ENCODE peak calls at places on chromosomes 16 and 17, in six cellular contexts. Z is ACHN; C is stimulated activated CD8-positive, alpha-beta memory T cell treated with anti-CD3 and anti-CD28 coated beads, Interleukin-7, amount 100 ng/mL, for 1 hour; M is naive thymus-derived CD8-positive, alpha-beta T cell; T is T-helper 17 cell; F is cardiac fibroblast. P is an unnamed sample.

GRCh38 chr16:55494994-55495421 is 13.9 kb upstream of the LPCAT2 start:
- DNase-seq in Z (peak), C (no peak), M (no peak), T (no peak), F (peak), P (peak)

GRCh38 chr16:31213342-31213741 is 577 bp upstream of the TRIM72 start:
- DNase-seq in Z (no peak), C (no peak), M (no peak), T (no peak), F (no peak), P (no peak)

GRCh38 chr16:50839356-50839755 is 97.5 kb downstream of the CYLD start:
- DNase-seq in Z (no peak), C (no peak), M (no peak), T (no peak), F (no peak), P (no peak)

GRCh38 chr17:17947966-17948365 is 24.2 kb downstream of the TOM1L2 start:
- DNase-seq in Z (no peak), C (no peak), M (no peak), T (no peak), F (no peak), P (no peak)

GRCh38 chr17:45584092-45585036 is 93.8 kb upstream of the PLEKHM1 start:
- DNase-seq in Z (peak), C (peak), M (peak), T (peak), F (peak), P (no peak)

GRCh38 chr16:70331588-70332358 is 14.9 kb upstream of the DDX19A start:
- DNase-seq in Z (peak), C (no peak), M (no peak), T (no peak), F (peak), P (no peak)

GRCh38 chr17:9120471-9120870 is 99.2 kb downstream of the NTN1 start:
- DNase-seq in Z (no peak), C (no peak), M (no peak), T (no peak), F (no peak), P (no peak)

GRCh38 chr17:61159415-61159814 is 240.2 kb upstream of the TBX2 start:
- DNase-seq in Z (peak), C (no peak), M (no peak), T (no peak), F (peak), P (no peak)

GRCh38 chr17:76446449-76447231 is 6.3 kb downstream of the UBE2O start:
- DNase-seq in Z (peak), C (no peak), M (no peak), T (no peak), F (peak), P (peak)

GRCh38 chr17:56913867-56914640 is at the start of gene TRIM25:
- DNase-seq in Z (peak), C (peak), M (peak), T (peak), F (peak), P (peak)

GRCh38 chr17:60971515-60972369 is 294.1 kb downstream of the BCAS3 start:
- DNase-seq in Z (peak), C (no peak), M (peak), T (no peak), F (peak), P (peak)

P was measured in skeletal muscle cell.